ENCODE peak calls at places on chromosomes 16 and 17, in four cellular contexts. H, E, S and R are unnamed samples.

GRCh38 chr16:82609140-82609539 is 17.6 kb upstream of the CDH13 start:
- DNase-seq in H (no peak), E (no peak), S (no peak), R (no peak)

GRCh38 chr17:20961551-20961950 is 81.3 kb downstream of the USP22 start:
- DNase-seq in S (no peak), H (no peak), E (no peak), R (no peak)

GRCh38 chr17:4881761-4882555 is 17.4 kb upstream of the C17orf107 start:
- DNase-seq in H (no peak), S (peak), E (peak), R (peak)

GRCh38 chr17:79808763-79809529 is 12.1 kb upstream of the CBX8 start:
- DNase-seq in E (no peak), S (peak), H (peak), R (no peak)

GRCh38 chr16:10088380-10088793 is 93.8 kb downstream of the GRIN2A start:
- DNase-seq in E (no peak), H (no peak), S (no peak), R (no peak)

GRCh38 chr17:48483471-48484131 is 47.2 kb downstream of the HOXB1 start:
- DNase-seq in H (no peak), E (peak), S (peak), R (no peak)

GRCh38 chr16:47198180-47198575 is 54.4 kb upstream of the NETO2 start:
- DNase-seq in H (no peak), E (no peak), S (no peak), R (no peak)

GRCh38 chr17:48961516-48962233 is 6.7 kb downstream of the GIP start:
- DNase-seq in E (peak), S (peak), H (no peak), R (no peak)

GRCh38 chr17:40870136-40870535 is 3.1 kb upstream of the KRT12 start:
- DNase-seq in E (no peak), S (no peak), H (no peak), R (no peak)

GRCh38 chr17:7914771-7915610 is 1.1 kb downstream of the RNF227 start:
- DNase-seq in S (peak), E (peak), H (no peak), R (no peak)

GRCh38 chr17:38883592-38884526 is 14.0 kb downstream of the LASP1 start:
- DNase-seq in E (no peak), S (no peak), H (no peak), R (no peak)

GRCh38 chr17:34853916-34854315 is 107.3 kb downstream of the CCT6B start:
- DNase-seq in S (no peak), E (no peak), H (no peak), R (no peak)

GRCh38 chr16:4179763-4180260 is 62.1 kb downstream of the SRL start:
- DNase-seq in E (no peak), H (no peak), S (no peak), R (no peak)

GRCh38 chr16:17347624-17348023 is 123.1 kb downstream of the XYLT1 start:
- DNase-seq in H (no peak), E (no peak), S (no peak), R (no peak)

GRCh38 chr17:80781188-80781577 is 210.5 kb upstream of the CHMP6 start:
- DNase-seq in H (no peak), E (no peak), S (no peak), R (no peak)

GRCh38 chr17:13086142-13086769 is 68.4 kb upstream of the ELAC2 start:
- DNase-seq in S (no peak), E (no peak), H (no peak), R (no peak)

GRCh38 chr17:82882715-82883446 is 43.1 kb upstream of the ZNF750 start:
- DNase-seq in H (no peak), E (no peak), S (no peak), R (peak)

GRCh38 chr16:86869288-86870022 is 291.1 kb downstream of the FOXL1 start:
- DNase-seq in E (no peak), S (no peak), H (no peak), R (no peak)

GRCh38 chr16:83015871-83016270 is 389.1 kb downstream of the CDH13 start:
- DNase-seq in S (no peak), E (no peak), H (no peak), R (no peak)

GRCh38 chr17:66451188-66452149 is 149.1 kb downstream of the PRKCA start:
- DNase-seq in E (no peak), H (peak), S (no peak), R (no peak)

GRCh38 chr16:19295393-19295792 is 9.9 kb downstream of the CLEC19A start:
- DNase-seq in H (no peak), S (no peak), E (no peak), R (no peak)

GRCh38 chr16:73418746-73419145 is 370.8 kb upstream of the ZFHX3 start:
- DNase-seq in H (no peak), E (no peak), S (no peak), R (no peak)

GRCh38 chr17:2239882-2240430 is 63.6 kb downstream of the SMG6 start:
- DNase-seq in H (no peak), S (peak), E (peak), R (peak)

GRCh38 chr17:61833536-61834203 is 29.7 kb downstream of the BRIP1 start:
- DNase-seq in H (no peak), E (peak), S (peak), R (no peak)

GRCh38 chr16:27678955-27679354 is 129.0 kb downstream of the KATNIP start:
- DNase-seq in S (no peak), E (no peak), H (no peak), R (no peak)

GRCh38 chr16:63890723-63891122 is 1231.1 kb downstream of the CDH11 start:
- DNase-seq in E (no peak), H (no peak), S (no peak), R (no peak)

GRCh38 chr16:11107781-11108465 is 148.1 kb downstream of the SOCS1 start:
- DNase-seq in H (no peak), S (peak), E (peak), R (no peak)

GRCh38 chr17:65564793-65565192 is 3.3 kb upstream of the AXIN2 start:
- DNase-seq in E (peak), S (no peak), H (peak), R (no peak)

GRCh38 chr17:1197781-1198490 is 18.2 kb upstream of the ABR start:
- DNase-seq in E (no peak), H (no peak), S (no peak), R (no peak)

GRCh38 chr17:50240876-50241275 is 33.4 kb upstream of the TMEM92 start:
- DNase-seq in H (no peak), E (no peak), S (no peak), R (no peak)

GRCh38 chr17:81536299-81537290 is 8.4 kb downstream of the FSCN2 start:
- DNase-seq in E (no peak), S (no peak), H (no peak), R (no peak)

GRCh38 chr17:7238418-7239090 is 703 bp downstream of the PHF23 start:
- DNase-seq in S (peak), E (peak), H (no peak), R (no peak)

GRCh38 chr16:54546481-54546880 is 259.9 kb upstream of the IRX3 start:
- DNase-seq in S (no peak), H (no peak), E (no peak), R (no peak)

GRCh38 chr17:73705594-73705993 is 61.3 kb upstream of the SDK2 start:
- DNase-seq in H (peak), S (peak), E (no peak), R (no peak)